ENCODE peak calls at places on chromosomes 11 and 22, in nine cellular contexts. H, R, Z, F, G, E, D, U and A are unnamed samples.

GRCh38 chr22:20413217-20414058 is 19.5 kb downstream of the ZNF74 start:
- DNase-seq in R (peak; percentile 36), Z (no peak), D (no peak), F (peak; percentile 15), G (no peak), E (no peak), U (no peak), H (no peak), A (no peak)

GRCh38 chr11:100625041-100625440 is 62.0 kb upstream of the ARHGAP42 start:
- DNase-seq in D (no peak), E (peak; percentile 29), H (no peak), G (no peak), F (no peak), Z (no peak), R (no peak), U (no peak), A (no peak)

GRCh38 chr11:8092587-8093424 is 11.8 kb downstream of the TUB start:
- DNase-seq in U (no peak), Z (peak; percentile 56), G (peak; percentile 31), D (peak; percentile 69), F (peak; percentile 67), R (peak; percentile 79), E (peak; percentile 70), H (peak; percentile 72), A (peak; percentile 60)

GRCh38 chr11:45282070-45282469 is 4.1 kb downstream of the SYT13 start:
- DNase-seq in R (no peak), E (no peak), U (no peak), F (no peak), G (no peak), D (no peak), Z (no peak), H (no peak), A (no peak)

GRCh38 chr11:9664276-9665171 is 647 bp downstream of the SWAP70 start:
- DNase-seq in H (peak; percentile 70), G (peak; percentile 38), F (no peak), R (peak; percentile 65), Z (no peak), U (no peak), D (peak; percentile 50), E (peak; percentile 54), A (peak; percentile 63)

GRCh38 chr11:124987096-124987495 is 33.1 kb downstream of the CCDC15 start:
- DNase-seq in Z (no peak), G (no peak), H (no peak), D (no peak), E (no peak), U (no peak), F (no peak), R (no peak), A (no peak)

GRCh38 chr11:65646921-65647701 is 9.2 kb downstream of the SIPA1 start:
- DNase-seq in U (no peak), F (peak; percentile 85), Z (no peak), G (no peak), D (no peak), R (no peak), H (peak; percentile 34), E (peak; percentile 30), A (no peak)

GRCh38 chr11:111322534-111322933 is 24.2 kb downstream of the POU2AF3 start:
- DNase-seq in D (no peak), G (no peak), F (no peak), Z (no peak), H (no peak), E (no peak), R (no peak), U (no peak), A (no peak)

GRCh38 chr11:119501777-119502405 is 78.9 kb upstream of the THY1 start:
- DNase-seq in R (no peak), H (no peak), F (no peak), D (no peak), G (no peak), E (no peak), U (no peak), Z (no peak), A (no peak)

GRCh38 chr11:58530236-58530635 is 22.3 kb upstream of the OR5B21 start:
- DNase-seq in E (no peak), D (no peak), R (no peak), F (no peak), U (no peak), H (no peak), G (no peak), Z (no peak), A (no peak)

GRCh38 chr11:12744831-12745502 is 70.7 kb downstream of the TEAD1 start:
- DNase-seq in G (no peak), Z (no peak), F (no peak), R (no peak), U (no peak), E (no peak), D (no peak), H (peak; percentile 61), A (no peak)

GRCh38 chr11:108669711-108670110 is 4.8 kb downstream of the DDX10 start:
- DNase-seq in R (no peak), H (no peak), U (no peak), E (no peak), G (no peak), D (no peak), Z (no peak), F (no peak), A (no peak)

GRCh38 chr22:19634576-19634975 is 79.7 kb upstream of the SEPTIN5 start:
- DNase-seq in E (no peak), D (no peak), U (no peak), H (no peak), R (peak; percentile 10), F (no peak), Z (no peak), G (no peak), A (no peak)

GRCh38 chr11:22666700-22667439 is 459 bp downstream of the GAS2 start:
- DNase-seq in E (peak; percentile 17), R (no peak), H (peak; percentile 24), D (no peak), F (peak; percentile 59), Z (no peak), U (no peak), G (peak; percentile 12), A (peak; percentile 5)

DNA sequence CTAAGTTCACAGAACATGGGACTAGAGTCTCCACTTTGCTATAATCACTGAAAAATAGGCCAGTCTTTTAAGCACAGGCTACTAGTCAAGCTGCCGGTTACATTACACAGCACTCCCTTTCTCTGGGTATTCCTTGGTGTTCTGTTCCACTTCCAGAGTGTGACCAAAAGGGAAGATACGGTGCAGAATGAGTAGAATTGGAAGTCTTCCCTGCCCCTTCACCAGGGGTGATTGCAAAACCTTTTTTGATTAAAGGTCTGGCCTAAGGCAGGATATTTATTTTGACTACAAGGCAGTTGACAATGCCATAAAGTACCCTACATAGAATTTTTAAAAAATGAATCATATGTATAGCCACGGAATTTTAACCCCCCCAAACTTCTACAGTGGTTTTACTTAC is 59.6 kb upstream of the ADORA2A start:
- DNase-seq in Z (no peak), D (no peak), H (no peak), U (no peak), G (no peak), F (no peak), E (peak; percentile 33), R (no peak), A (no peak)
- H3K4me3 ChIP-seq in Z (no peak overlapping the region), D (no peak overlapping the region), H (no peak overlapping the region), U (no peak overlapping the region), G (no peak overlapping the region), F (no peak overlapping the region), E (no peak overlapping the region), R (no peak overlapping the region), A (no peak overlapping the region)

GRCh38 chr11:2096001-2096918 is 42.9 kb downstream of the IGF2 start:
- DNase-seq in F (peak; percentile 43), U (no peak), H (no peak), D (no peak), E (peak; percentile 14), Z (no peak), G (no peak), R (peak; percentile 53), A (no peak)
- H3K27me3 ChIP-seq in F (no peaks in the 10 kb centered on the region), U (no peaks in the 10 kb centered on the region), H (peaks cover 17% of the 10 kb centered on the region), D (no peaks in the 10 kb centered on the region), E (no peaks in the 10 kb centered on the region), Z (no peaks in the 10 kb centered on the region), G (peaks cover under 1% of the 10 kb centered on the region), R (no peaks in the 10 kb centered on the region), A (no peaks in the 10 kb centered on the region)

GRCh38 chr11:82450996-82451395 is 282.7 kb downstream of the FAM181B start:
- DNase-seq in Z (no peak), U (no peak), R (no peak), F (no peak), D (no peak), H (no peak), G (no peak), E (no peak), A (no peak)
- H3K9me3 ChIP-seq in Z (no peaks in the 10 kb centered on the region), U (no peaks in the 10 kb centered on the region), R (no peaks in the 10 kb centered on the region), F (no peaks in the 10 kb centered on the region), D (no peaks in the 10 kb centered on the region), H (peaks cover 4% of the 10 kb centered on the region), G (no peaks in the 10 kb centered on the region), E (no peaks in the 10 kb centered on the region), A (no peaks in the 10 kb centered on the region)

DNA sequence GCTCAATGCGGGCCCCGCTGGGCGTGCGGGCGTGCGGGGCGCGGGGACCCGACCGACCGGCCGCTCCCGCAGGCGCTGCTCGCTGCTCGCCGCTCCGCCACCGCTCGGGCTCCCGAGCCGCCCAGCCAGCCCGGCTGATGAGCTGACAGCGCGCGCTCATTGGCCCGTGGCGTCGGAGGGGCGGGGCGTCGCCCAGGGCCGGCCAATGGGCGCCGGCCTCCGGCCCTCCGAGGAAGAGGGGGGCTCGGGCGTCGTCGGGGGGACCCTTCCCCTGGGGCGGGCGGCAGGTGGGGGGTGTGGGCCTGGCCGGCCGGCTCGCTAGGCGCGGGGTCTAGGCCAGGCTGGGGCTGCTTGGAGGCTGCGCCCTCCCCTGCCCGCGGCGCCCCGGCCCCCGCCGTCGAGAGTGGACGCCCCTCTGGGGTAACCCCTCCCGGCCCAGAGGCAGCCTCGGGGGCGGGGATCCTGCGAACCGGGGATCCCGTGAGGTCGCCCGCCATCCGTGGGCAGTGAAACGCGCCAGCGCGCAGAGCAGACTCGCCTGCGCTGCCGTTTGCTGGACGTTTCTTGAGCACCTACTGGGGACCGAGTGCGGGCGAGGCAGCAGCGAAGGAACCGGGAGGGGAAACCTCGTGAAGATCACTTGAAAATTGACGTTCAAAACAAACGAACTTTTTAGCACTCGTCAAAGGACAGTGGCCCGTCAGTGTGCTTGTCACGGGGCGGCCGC is at the start of gene SCUBE1:
- DNase-seq in G (peak; percentile 25), D (peak; percentile 53), Z (no peak), E (no peak), U (peak; percentile 6), R (no peak), F (peak; percentile 92), H (peak; percentile 50), A (peak; percentile 71)
- H3K4me3 ChIP-seq in G (no peak within 1 kb of the TSS), D (no peak within 1 kb of the TSS), Z (no peak within 1 kb of the TSS), E (no peak within 1 kb of the TSS), U (no peak within 1 kb of the TSS), R (peak within 1 kb of the TSS; percentile 41), F (peak within 1 kb of the TSS; percentile 29), H (no peak within 1 kb of the TSS), A (no peak within 1 kb of the TSS)

DNA sequence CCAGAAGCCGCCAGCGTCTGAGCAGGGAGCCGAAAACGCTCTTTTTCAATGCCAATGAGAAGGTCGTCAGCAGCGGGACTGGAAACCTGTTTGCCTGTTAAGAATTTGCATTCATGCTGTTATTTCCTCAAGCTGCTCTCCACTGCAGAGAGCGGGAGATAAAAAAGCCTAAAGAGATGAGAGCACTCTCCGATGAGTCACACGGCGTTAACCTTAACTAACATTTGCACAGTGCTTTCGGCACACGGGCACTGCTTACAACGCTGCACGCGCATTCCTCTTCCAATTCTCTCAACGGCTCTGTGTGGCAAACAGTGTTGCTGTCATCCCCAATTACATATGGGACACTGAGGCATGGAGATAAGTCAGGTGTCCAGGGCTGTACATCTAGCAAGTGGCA is 40.0 kb upstream of the RTL6 start:
- DNase-seq in Z (no peak), U (no peak), F (no peak), D (no peak), G (peak; percentile 19), E (no peak), H (peak; percentile 56), R (no peak), A (peak; percentile 28)
- H3K27me3 ChIP-seq in Z (peaks cover 29% of the 10 kb centered on the region), U (no peaks in the 10 kb centered on the region), F (no peaks in the 10 kb centered on the region), D (peaks cover 10% of the 10 kb centered on the region), G (no peaks in the 10 kb centered on the region), E (peaks cover 6% of the 10 kb centered on the region), H (peaks cover 40% of the 10 kb centered on the region), R (no peaks in the 10 kb centered on the region), A (no peaks in the 10 kb centered on the region)